ENCODE peak calls at places on chromosomes 13 and 19, in four cellular contexts. U is GM12878, O is K562, J is HepG2. Z is an unnamed sample.

GRCh38 chr19:48250290-48251025 is 5.3 kb downstream of the CARD8 start:
- DNase-seq in O (no peak), J (no peak), U (no peak), Z (no peak)

GRCh38 chr19:51186323-51186722 is 38.6 kb upstream of the CD33 start:
- DNase-seq in J (no peak), O (no peak), U (no peak), Z (no peak)

GRCh38 chr13:75383064-75383715 is 98.8 kb downstream of the TBC1D4 start:
- DNase-seq in U (no peak), J (no peak), O (no peak), Z (no peak)

GRCh38 chr13:73275163-73275562 is 216.4 kb downstream of the KLF5 start:
- DNase-seq in J (no peak), U (no peak), O (no peak), Z (no peak)

GRCh38 chr19:279656-280055 is 11.5 kb downstream of the PLPP2 start:
- DNase-seq in O (no peak), U (no peak), J (no peak), Z (no peak)

GRCh38 chr19:42424712-42425131 is 2.5 kb downstream of the LIPE start:
- DNase-seq in J (peak), O (no peak), U (no peak), Z (peak)

GRCh38 chr13:44151474-44151873 is 222.2 kb upstream of the SERP2 start:
- DNase-seq in U (no peak), O (no peak), J (no peak), Z (no peak)

GRCh38 chr19:2494084-2494446 is 18.1 kb downstream of the GADD45B start:
- DNase-seq in J (no peak), U (no peak), O (no peak), Z (no peak)

GRCh38 chr13:47415048-47415447 is 518.2 kb upstream of the HTR2A start:
- DNase-seq in O (no peak), U (no peak), J (no peak), Z (no peak)

GRCh38 chr19:40006273-40006691 is 9.4 kb downstream of the ZNF546 start:
- DNase-seq in J (no peak), O (peak), U (no peak), Z (no peak)

GRCh38 chr13:111337206-111337605 is 16.8 kb downstream of the TEX29 start:
- DNase-seq in O (no peak), U (no peak), J (no peak), Z (no peak)

GRCh38 chr19:57566396-57567256 is 7.0 kb upstream of the ZNF550 start:
- DNase-seq in J (no peak), U (no peak), O (peak), Z (no peak)

GRCh38 chr13:85806553-85807175 is 7.4 kb upstream of the SLITRK6 start:
- DNase-seq in U (no peak), J (peak), O (no peak), Z (no peak)

GRCh38 chr13:27976362-27977177 is 7.5 kb upstream of the CDX2 start:
- DNase-seq in J (no peak), O (no peak), U (no peak), Z (no peak)

GRCh38 chr19:16429066-16429758 is 42.6 kb downstream of the EPS15L1 start:
- DNase-seq in O (no peak), J (no peak), U (no peak), Z (no peak)

GRCh38 chr13:112250788-112251445 is 125.2 kb upstream of the SPACA7 start:
- DNase-seq in O (no peak), U (no peak), J (no peak), Z (no peak)

GRCh38 chr13:84896128-84896527 is 903.1 kb downstream of the SLITRK6 start:
- DNase-seq in J (peak), U (peak), O (peak), Z (no peak)

GRCh38 chr13:97653741-97654140 is 219.8 kb downstream of the RAP2A start:
- DNase-seq in J (no peak), O (no peak), U (no peak), Z (no peak)

GRCh38 chr19:47309038-47309437 is 623 bp upstream of the C5AR1 start:
- DNase-seq in U (no peak), O (no peak), J (no peak), Z (no peak)

GRCh38 chr19:49331616-49332055 is 3.6 kb upstream of the CD37 start:
- DNase-seq in J (peak), O (peak), U (peak), Z (no peak)

GRCh38 chr13:50708461-50708860 is 135.0 kb downstream of the DLEU7 start:
- DNase-seq in O (no peak), U (no peak), J (no peak), Z (no peak)

GRCh38 chr13:26978081-26978860 is 193.3 kb downstream of the USP12 start:
- DNase-seq in O (no peak), J (no peak), U (no peak), Z (no peak)

GRCh38 chr13:106859505-106859904 is 291.6 kb upstream of the ARGLU1 start:
- DNase-seq in O (no peak), J (no peak), U (no peak), Z (no peak)

GRCh38 chr19:35318679-35319448 is 10.1 kb upstream of the CD22 start:
- DNase-seq in U (no peak), J (peak), O (peak), Z (no peak)

GRCh38 chr19:19860756-19861390 is 4.8 kb upstream of the ZNF253 start:
- DNase-seq in O (peak), U (no peak), J (no peak), Z (peak)

GRCh38 chr13:28529836-28530235 is 34.9 kb upstream of the FLT1 start:
- DNase-seq in J (no peak), O (no peak), U (no peak), Z (no peak)

GRCh38 chr13:77751513-77752456 is 54.3 kb downstream of the SLAIN1 start:
- DNase-seq in O (peak), J (peak), U (peak), Z (no peak)

GRCh38 chr13:89287381-89287780 is 1616.2 kb downstream of the SLITRK5 start:
- DNase-seq in J (no peak), O (no peak), U (no peak), Z (no peak)

GRCh38 chr19:29372921-29373797 is 152.6 kb upstream of the VSTM2B start:
- DNase-seq in U (no peak), O (no peak), J (no peak), Z (no peak)

GRCh38 chr13:27599845-27600553 is 20.3 kb downstream of the LNX2 start:
- DNase-seq in U (no peak), O (peak), J (peak), Z (no peak)

GRCh38 chr19:7177926-7178325 is 108.4 kb downstream of the ZNF557 start:
- DNase-seq in J (no peak), O (no peak), U (no peak), Z (no peak)

GRCh38 chr19:5893907-5894703 is 9.5 kb downstream of the NDUFA11 start:
- DNase-seq in U (no peak), J (no peak), O (peak), Z (no peak)

GRCh38 chr19:747432-748273 is 3.3 kb upstream of the MISP start:
- DNase-seq in U (no peak), J (no peak), O (no peak), Z (no peak)

GRCh38 chr13:79528356-79528755 is 47.4 kb downstream of the NDFIP2 start:
- DNase-seq in J (no peak), O (no peak), U (no peak), Z (no peak)

GRCh38 chr13:79525458-79525857 is 44.5 kb downstream of the NDFIP2 start:
- DNase-seq in U (no peak), J (peak), O (no peak), Z (no peak)

GRCh38 chr13:79527698-79528097 is 46.7 kb downstream of the NDFIP2 start:
- DNase-seq in O (no peak), J (no peak), U (no peak), Z (no peak)

GRCh38 chr13:79522583-79522982 is 41.6 kb downstream of the NDFIP2 start:
- DNase-seq in U (peak), O (no peak), J (no peak), Z (no peak)

DNA sequence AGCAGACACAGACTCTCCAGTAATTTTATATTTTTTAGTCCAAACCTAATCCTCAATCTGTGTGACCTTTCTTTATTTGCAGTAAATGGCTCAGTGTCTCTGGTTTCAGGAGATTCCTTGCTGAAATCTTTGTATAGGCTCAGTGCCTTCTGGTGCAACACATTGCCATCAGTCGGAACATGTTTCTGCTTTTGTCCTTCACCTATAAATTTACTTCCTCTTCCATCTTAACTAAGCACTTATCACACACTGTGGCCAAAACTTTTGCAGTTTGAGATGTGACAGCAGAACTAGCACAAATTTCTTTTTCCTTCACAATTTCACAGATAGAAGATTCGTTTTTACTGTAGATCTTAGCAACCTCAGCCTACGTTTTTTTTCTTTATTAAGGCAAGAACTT is 44.1 kb downstream of the NDFIP2 start:
- DNase-seq in O (no peak), U (no peak), J (no peak), Z (no peak)
- TF ChIP-seq CEBPB in O (no peak), U (no peak), J (no peak), Z (no peak)

GRCh38 chr13:95627590-95627989 is 16.9 kb downstream of the DZIP1 start:
- DNase-seq in J (no peak), U (no peak), O (no peak), Z (no peak)
- TF ChIP-seq CREB1 in J (no peak), U (no peak), O (no peak), Z (no peak)

GRCh38 chr19:10085641-10086031 is 481 bp upstream of the SHFL start:
- DNase-seq in J (no peak), O (peak), U (no peak), Z (no peak)

GRCh38 chr19:10087296-10088061 is 1.4 kb downstream of the SHFL start:
- DNase-seq in J (no peak), U (no peak), O (no peak), Z (no peak)

GRCh38 chr19:10086032-10086903 is at the start of gene SHFL:
- DNase-seq in J (peak), O (peak), U (no peak), Z (no peak)

GRCh38 chr19:10084803-10085202 is 1.3 kb upstream of the SHFL start:
- DNase-seq in O (no peak), J (no peak), U (no peak), Z (no peak)

GRCh38 chr19:10086904-10087256 is 763 bp downstream of the SHFL start:
- DNase-seq in O (peak), U (no peak), J (no peak), Z (no peak)
- TF ChIP-seq CEBPB in O (no peak), U (no peak), J (no peak), Z (no peak)

GRCh38 chr13:60329221-60329983 is 67.6 kb upstream of the TDRD3 start:
- DNase-seq in J (peak), O (peak), U (peak), Z (peak)
- TF ChIP-seq CREB1 in J (no peak), O (no peak), U (no peak), Z (no peak)

DNA sequence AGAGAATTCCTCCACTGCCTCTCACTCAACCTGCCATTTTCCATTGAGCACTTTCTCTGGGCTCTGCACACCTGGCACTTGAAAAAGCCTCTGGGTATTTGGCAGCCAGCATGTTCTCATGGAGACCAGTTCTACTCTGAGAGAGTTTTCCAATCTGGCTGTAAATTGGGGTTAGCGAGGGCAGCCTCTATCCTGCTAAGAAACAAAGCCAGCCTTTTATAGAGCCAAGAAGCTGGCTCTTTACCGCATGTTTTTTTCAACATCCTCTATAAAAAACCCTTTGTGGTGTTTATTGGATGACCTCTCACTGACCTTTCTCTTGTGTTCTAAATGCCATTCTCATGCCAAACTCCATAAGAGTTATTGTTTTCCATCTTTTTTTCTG is 52.6 kb upstream of the RCBTB2 start:
- DNase-seq in U (no peak), J (peak), O (no peak), Z (no peak)
- TF ChIP-seq CEBPB in U (no peak), J (no peak), O (no peak), Z (no peak)

DNA sequence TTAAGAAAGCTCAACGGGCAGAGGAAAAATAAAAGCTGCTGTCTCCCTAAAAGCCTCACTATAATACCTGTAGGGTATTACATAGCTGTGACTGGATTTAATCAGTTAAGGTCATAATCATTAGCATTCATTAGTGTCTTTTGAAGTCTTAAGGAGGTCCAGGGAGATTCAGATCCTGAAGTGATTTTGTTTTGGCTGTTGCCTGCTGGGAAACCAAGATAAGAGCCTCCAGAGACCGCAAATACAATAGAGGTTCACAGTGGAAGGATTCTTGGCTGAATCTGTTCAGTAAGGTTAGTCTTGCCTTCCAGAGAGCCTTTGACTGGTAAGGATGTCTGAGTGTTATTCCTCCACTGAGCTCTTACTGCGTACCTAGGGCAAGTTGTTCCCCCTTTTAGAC is 54.0 kb upstream of the TNFRSF19 start:
- DNase-seq in J (no peak), U (no peak), O (no peak), Z (no peak)
- TF ChIP-seq CREB1 in J (no peak), U (no peak), O (no peak), Z (no peak)

DNA sequence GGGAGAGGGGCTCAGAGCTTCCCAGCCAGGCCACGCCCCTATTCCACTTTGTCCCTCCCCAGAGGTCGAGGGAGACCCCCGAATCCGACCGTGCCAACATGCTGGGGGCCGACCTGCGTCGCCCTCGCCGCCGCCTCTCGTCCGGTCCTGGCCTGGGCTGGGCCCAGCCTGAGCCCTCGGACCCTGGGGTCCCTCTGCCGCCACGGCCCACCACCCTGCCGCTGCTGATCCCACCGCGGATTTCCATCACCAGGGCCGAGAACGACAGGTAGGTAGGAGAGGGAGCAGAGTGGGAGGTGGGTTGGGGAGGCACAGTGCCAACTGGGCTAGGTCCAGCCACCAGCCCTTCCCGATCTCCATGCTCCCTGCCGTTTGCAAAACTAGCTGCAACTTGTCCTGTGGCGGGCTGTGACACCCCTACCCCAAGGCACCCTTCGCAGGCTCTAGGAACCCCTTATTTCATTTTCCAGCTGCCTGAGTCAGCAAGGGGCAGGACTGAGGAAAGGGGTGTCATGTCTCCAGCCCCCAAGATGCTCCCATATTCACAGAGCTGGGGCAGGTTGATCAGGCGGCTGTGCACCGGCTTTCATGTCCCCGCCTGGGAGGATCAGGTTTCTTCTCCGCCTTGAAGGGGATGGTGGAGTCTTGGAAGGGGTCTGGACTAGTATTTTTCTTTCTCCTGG is 2.6 kb upstream of the PDE4A start:
- DNase-seq in O (peak), U (no peak), J (no peak), Z (peak)
- TF ChIP-seq CEBPB in O (no peak), U (no peak), J (no peak), Z (no peak)

GRCh38 chr19:10061717-10062310 is 24.3 kb upstream of the SHFL start:
- DNase-seq in J (no peak), O (peak), U (no peak), Z (no peak)
- TF ChIP-seq CREB1 in J (no peak), O (no peak), U (no peak), Z (no peak)

Z was measured in H1.